ENCODE peak calls at places on chromosome 21, in seven cellular contexts. K is testis, J is MM.1S, Y is brain microvascular endothelial cell, E is cardiac muscle cell, H is cardiac fibroblast, Z is PC-3. C is an unnamed sample.

GRCh38 chr21:46667191-46667734 is 31.8 kb downstream of the PRMT2 start:
- DNase-seq in K (no peak), H (peak), Z (peak), E (peak), Y (peak), J (no peak), C (no peak)

GRCh38 chr21:34534522-34534921 is 22.5 kb upstream of the KCNE1 start:
- DNase-seq in Y (no peak), H (peak), J (no peak), E (no peak), Z (no peak), K (no peak), C (no peak)

GRCh38 chr21:43311303-43311817 is 115.6 kb downstream of the SIK1 start:
- DNase-seq in K (no peak), E (no peak), H (no peak), Z (no peak), J (peak), Y (no peak), C (no peak)

GRCh38 chr21:29155933-29156260 is 25.5 kb downstream of the MAP3K7CL start:
- DNase-seq in E (no peak), J (no peak), H (no peak), Y (no peak), Z (no peak), K (no peak), C (no peak)

GRCh38 chr21:42844411-42845113 is 34.8 kb downstream of the WDR4 start:
- DNase-seq in K (no peak), H (no peak), Y (no peak), J (no peak), Z (no peak), E (no peak), C (no peak)

GRCh38 chr21:42784276-42784675 is 95.1 kb downstream of the WDR4 start:
- DNase-seq in Z (no peak), J (no peak), Y (no peak), H (no peak), K (no peak), E (no peak), C (no peak)

GRCh38 chr21:28257276-28257675 is 735.4 kb downstream of the LTN1 start:
- DNase-seq in H (peak), Z (no peak), K (no peak), J (no peak), E (no peak), Y (no peak), C (no peak)

GRCh38 chr21:26966360-26966977 is 419 bp downstream of the ADAMTS5 start:
- DNase-seq in Z (no peak), J (no peak), E (peak), H (peak), Y (no peak), K (peak), C (no peak)

GRCh38 chr21:41611966-41612606 is 104.1 kb upstream of the TMPRSS2 start:
- DNase-seq in Z (peak), Y (no peak), H (no peak), K (no peak), J (peak), E (no peak), C (no peak)

GRCh38 chr21:34852438-34852837 is 183.6 kb downstream of the CLIC6 start:
- DNase-seq in H (no peak), J (no peak), E (no peak), Y (no peak), K (no peak), Z (no peak), C (no peak)

GRCh38 chr21:26469789-26470188 is 103.3 kb downstream of the CYYR1 start:
- DNase-seq in H (peak), E (no peak), Z (peak), J (no peak), K (peak), Y (peak), C (no peak)

GRCh38 chr21:31755027-31755426 is 23.1 kb upstream of the SCAF4 start:
- DNase-seq in E (no peak), J (no peak), K (no peak), H (no peak), Z (no peak), Y (no peak), C (no peak)

GRCh38 chr21:18318156-18318555 is 73.5 kb downstream of the CHODL start:
- DNase-seq in E (no peak), H (no peak), J (no peak), K (no peak), Y (no peak), Z (no peak), C (no peak)

GRCh38 chr21:42599962-42600361 is 53.5 kb upstream of the PDE9A start:
- DNase-seq in H (no peak), Y (no peak), J (no peak), K (no peak), Z (no peak), E (no peak), C (no peak)

GRCh38 chr21:45972716-45973474 is 8.7 kb upstream of the COL6A1 start:
- DNase-seq in J (no peak), H (peak), E (no peak), Y (peak), K (peak), Z (no peak), C (no peak)

GRCh38 chr21:38989745-38990423 is 184.2 kb downstream of the ETS2 start:
- DNase-seq in K (no peak), Y (peak), Z (peak), J (no peak), H (peak), E (peak), C (no peak)

GRCh38 chr21:41877901-41878830 is 978 bp downstream of the PRDM15 start:
- DNase-seq in H (peak), Z (peak), K (peak), Y (peak), J (peak), E (peak), C (peak)

GRCh38 chr21:41555053-41555452 is 47.1 kb upstream of the TMPRSS2 start:
- DNase-seq in E (no peak), H (no peak), Y (no peak), J (no peak), Z (no peak), K (no peak), C (no peak)

GRCh38 chr21:44709426-44710293 is 1.7 kb downstream of the TSPEAR start:
- DNase-seq in H (no peak), K (no peak), E (peak), J (no peak), Z (peak), Y (no peak), C (no peak)

GRCh38 chr21:38925923-38926322 is 120.2 kb downstream of the ETS2 start:
- DNase-seq in H (peak), Y (peak), E (peak), K (peak), J (no peak), Z (peak), C (no peak)

GRCh38 chr21:44054710-44055109 is 42.6 kb downstream of the TRAPPC10 start:
- DNase-seq in Z (no peak), Y (peak), K (peak), E (no peak), H (peak), J (no peak), C (no peak)

GRCh38 chr21:31185663-31186062 is 147.4 kb upstream of the KRTAP19-8 start:
- DNase-seq in J (no peak), K (no peak), Y (no peak), H (no peak), E (no peak), Z (no peak), C (no peak)

GRCh38 chr21:18041012-18041411 is 203.6 kb upstream of the CHODL start:
- DNase-seq in Z (peak), H (peak), K (peak), E (peak), Y (no peak), J (peak), C (peak)

GRCh38 chr21:21688877-21689276 is 690.7 kb downstream of the NCAM2 start:
- DNase-seq in J (peak), K (peak), Z (peak), H (peak), E (peak), Y (no peak), C (no peak)

GRCh38 chr21:28089599-28090421 is 902.9 kb downstream of the LTN1 start:
- DNase-seq in Z (peak), H (peak), K (peak), Y (no peak), E (no peak), J (no peak), C (no peak)

DNA sequence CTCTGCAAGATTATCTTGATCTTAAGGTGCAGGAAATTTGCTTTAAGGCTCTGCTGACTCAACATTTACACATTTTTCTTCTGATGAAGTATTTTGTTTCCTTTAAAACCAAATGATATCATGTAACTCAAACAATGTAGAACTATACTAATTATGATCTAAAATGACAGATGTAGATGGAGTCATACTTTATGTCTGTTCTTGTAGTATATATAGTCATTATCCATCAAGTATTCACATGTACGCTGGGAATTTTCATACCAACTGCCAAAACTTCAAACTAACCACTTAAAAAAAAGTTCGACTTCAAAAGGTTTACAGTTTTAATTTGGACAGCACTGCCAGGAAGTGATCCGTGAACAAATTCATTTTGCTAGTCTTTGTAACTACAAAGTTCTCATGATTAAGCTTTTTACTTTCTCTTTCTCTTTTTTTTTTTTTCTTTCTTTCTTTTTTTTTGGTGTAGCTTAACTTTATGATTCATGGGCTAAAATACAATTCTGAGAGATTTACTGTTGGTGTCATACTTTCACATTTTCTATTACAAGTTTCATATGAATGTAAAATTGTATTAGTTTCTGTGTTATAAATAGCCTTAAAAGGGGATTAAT is 509.0 kb upstream of the CXADR start:
- DNase-seq in H (peak), J (peak), E (no peak), Y (peak), Z (no peak), K (no peak), C (peak)
- H3K4me3 ChIP-seq in H (no peak), J (peak), E (no peak), Y (peak), Z (peak), K (no peak), C (no peak)

DNA sequence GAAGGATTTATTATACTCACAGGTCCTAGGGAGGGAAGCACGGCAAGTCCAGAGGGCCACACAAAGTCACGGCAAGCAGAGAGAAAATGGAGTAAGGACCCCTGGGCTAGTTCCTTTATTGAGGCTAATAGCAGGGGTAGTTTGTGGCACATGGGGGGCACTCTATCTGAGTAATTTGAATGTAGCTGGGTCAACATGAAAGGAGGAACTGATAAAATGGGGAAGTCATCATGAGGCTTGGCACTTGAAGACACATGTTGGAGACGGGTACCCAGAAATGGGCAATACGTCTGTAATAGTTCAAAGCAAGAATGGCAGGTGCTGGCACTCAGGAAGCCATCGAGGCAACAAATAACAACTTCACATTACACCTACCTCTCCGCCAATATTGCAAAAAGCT is 1136.4 kb downstream of the MRPL39 start:
- DNase-seq in Z (no peak), J (no peak), H (no peak), Y (no peak), K (no peak), E (no peak), C (no peak)
- H3K4me3 ChIP-seq in Z (no peak), J (no peak), H (no peak), Y (no peak), K (no peak), E (no peak), C (no peak)

DNA sequence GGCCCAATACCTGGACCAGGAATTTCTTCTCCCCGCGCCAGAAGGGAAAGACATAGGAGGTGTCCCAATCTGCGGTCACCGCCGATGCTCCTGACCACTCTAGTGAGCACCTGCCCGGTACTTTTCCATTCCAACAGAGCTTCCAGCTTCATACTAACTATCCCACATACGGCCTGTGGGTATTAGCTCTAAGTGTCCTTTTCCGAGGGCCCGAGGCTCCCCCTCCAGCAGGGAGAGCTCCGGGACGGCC is 2.6 kb upstream of the SIM2 start:
- DNase-seq in Z (no peak), E (no peak), H (no peak), K (no peak), Y (no peak), J (no peak), C (no peak)
- H3K4me3 ChIP-seq in Z (no peak), E (no peak), H (no peak), K (no peak), Y (no peak), J (no peak), C (no peak)

DNA sequence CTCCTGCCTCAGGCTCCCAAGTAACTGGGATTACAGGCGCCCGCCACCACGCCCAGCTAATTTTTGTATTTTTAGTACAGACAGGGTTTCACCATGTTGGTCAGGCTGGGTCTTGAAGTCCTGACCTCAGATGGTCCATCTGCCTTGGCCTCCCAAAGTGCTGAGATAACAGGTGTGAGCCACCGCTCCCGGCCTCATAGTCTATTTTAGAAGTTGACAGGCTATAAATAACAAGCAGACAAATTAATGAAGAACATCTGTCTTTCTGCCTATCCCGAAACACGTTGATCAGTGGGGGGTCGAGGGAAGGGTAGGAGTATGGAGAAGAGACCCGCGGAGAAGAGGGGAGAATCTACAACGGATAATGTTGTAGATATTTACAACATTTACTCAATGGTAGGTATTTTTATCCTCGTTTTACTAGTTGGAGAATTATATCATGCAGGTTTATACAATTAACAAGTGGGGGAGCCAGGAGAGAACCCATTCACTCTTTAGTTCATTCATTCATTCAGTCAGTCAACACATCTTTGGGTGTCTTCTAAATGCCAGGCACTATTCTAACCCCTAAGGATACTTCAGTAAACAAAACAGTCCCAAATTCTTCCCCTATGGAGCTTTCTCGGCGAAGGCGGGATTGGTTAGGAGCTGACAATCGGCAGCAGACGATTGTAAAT is 501 bp upstream of the IFNAR2 start:
- DNase-seq in E (no peak), H (no peak), J (peak), Z (no peak), Y (no peak), K (no peak), C (no peak)
- H3K4me3 ChIP-seq in E (peak), H (peak), J (peak), Z (peak), Y (peak), K (peak), C (peak)

DNA sequence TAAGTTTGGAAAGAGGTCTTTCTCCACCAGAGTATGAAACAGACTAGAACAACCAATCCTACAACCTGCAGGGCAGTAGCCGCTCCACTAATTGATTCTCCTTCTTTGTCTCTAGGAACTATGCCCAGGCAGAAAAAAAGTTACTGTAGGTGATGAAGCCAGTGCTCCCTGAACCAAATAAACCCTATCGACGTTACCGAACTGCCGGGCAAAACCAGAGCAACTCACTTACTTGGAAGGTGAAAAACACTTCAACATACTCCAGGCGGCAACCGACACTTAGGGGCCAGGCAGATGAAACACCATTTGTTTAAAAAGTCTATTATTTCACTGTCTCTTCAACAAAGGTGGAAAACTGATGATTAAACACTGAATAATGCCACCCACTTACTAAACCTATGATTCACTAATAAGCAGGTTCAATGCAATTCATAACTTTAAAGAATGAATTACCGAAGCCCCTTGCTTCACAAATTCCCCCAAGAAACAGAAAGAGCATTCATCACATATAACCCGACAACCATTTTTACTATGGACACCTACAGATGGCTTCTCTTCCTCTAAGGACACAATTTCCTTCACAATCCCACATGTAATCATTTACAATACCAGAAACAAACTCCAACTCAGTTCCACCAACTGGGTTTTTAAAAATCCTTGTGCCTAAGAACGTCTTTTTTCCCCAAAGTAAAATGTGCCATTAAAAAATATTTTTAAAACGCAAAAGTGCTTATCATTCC is 1.5 kb downstream of the NRIP1 start:
- DNase-seq in Y (no peak), Z (peak), J (peak), K (peak), H (no peak), E (peak), C (no peak)
- H3K4me3 ChIP-seq in Y (peak), Z (peak), J (peak), K (peak), H (peak), E (peak), C (no peak)